ENCODE peak calls at places on chromosomes 16 and 17, in eight cellular contexts. H, J, K, P, I, Y, C and U are unnamed samples.

GRCh38 chr17:57566724-57567123 is 178.4 kb downstream of the CCDC182 start:
- DNase-seq in C (no peak), J (no peak), Y (no peak), P (no peak), I (peak; percentile 76), H (no peak), K (no peak), U (no peak)

GRCh38 chr16:466651-467050 is 41.2 kb downstream of the RAB11FIP3 start:
- DNase-seq in J (no peak), P (no peak), C (no peak), Y (no peak), I (no peak), H (no peak), K (no peak), U (no peak)

GRCh38 chr17:19346351-19347255 is 15.9 kb downstream of the B9D1 start:
- DNase-seq in C (peak; percentile 78), P (no peak), J (no peak), K (peak; percentile 65), Y (no peak), H (peak; percentile 88), I (no peak), U (no peak)

GRCh38 chr17:3935140-3935542 is 18.9 kb upstream of the P2RX1 start:
- DNase-seq in P (peak; percentile 43), I (peak; percentile 36), C (peak; percentile 20), J (no peak), Y (peak; percentile 25), H (no peak), K (peak; percentile 41), U (no peak)

GRCh38 chr16:67431077-67431804 is at the start of gene HSD11B2:
- DNase-seq in C (peak; percentile 59), P (peak; percentile 49), J (no peak), Y (peak; percentile 21), H (no peak), K (peak; percentile 87), I (peak; percentile 58), U (no peak)

GRCh38 chr17:63071797-63072196 is 105.8 kb downstream of the TANC2 start:
- DNase-seq in P (no peak), C (no peak), H (no peak), J (no peak), K (no peak), Y (no peak), I (no peak), U (no peak)

GRCh38 chr17:71709974-71710373 is 410.8 kb upstream of the SOX9 start:
- DNase-seq in C (peak; percentile 61), H (no peak), K (no peak), J (no peak), Y (no peak), P (no peak), I (peak; percentile 51), U (no peak)

GRCh38 chr17:27475981-27476895 is 20.0 kb downstream of the KSR1 start:
- DNase-seq in K (no peak), I (no peak), P (no peak), C (no peak), Y (no peak), J (no peak), H (no peak), U (no peak)

GRCh38 chr17:35315283-35315682 is 58.1 kb downstream of the SLFN11 start:
- DNase-seq in K (no peak), Y (no peak), H (no peak), P (no peak), I (no peak), J (no peak), C (peak; percentile 76), U (no peak)

GRCh38 chr16:65767125-65767524 is 599.4 kb upstream of the CDH5 start:
- DNase-seq in I (no peak), P (no peak), K (no peak), C (no peak), J (no peak), Y (no peak), H (no peak), U (no peak)

GRCh38 chr17:32007463-32008298 is 498 bp downstream of the LRRC37B start:
- DNase-seq in K (peak; percentile 61), I (peak; percentile 58), Y (peak; percentile 53), P (peak; percentile 56), C (peak; percentile 4), J (peak; percentile 56), H (peak; percentile 34), U (no peak)

GRCh38 chr17:21296097-21297025 is 11.8 kb downstream of the MAP2K3 start:
- DNase-seq in C (no peak), H (no peak), P (no peak), Y (peak; percentile 78), I (no peak), J (no peak), K (peak; percentile 61), U (no peak)

GRCh38 chr17:63440770-63441335 is 5.3 kb downstream of the CYB561 start:
- DNase-seq in H (no peak), C (no peak), J (no peak), P (no peak), Y (no peak), K (no peak), I (no peak), U (no peak)

GRCh38 chr17:40307691-40308289 is 1.2 kb upstream of the RARA start:
- DNase-seq in P (no peak), H (no peak), C (no peak), Y (no peak), J (no peak), K (no peak), I (peak; percentile 66), U (no peak)